ENCODE peak calls at places on chromosome 19, in ten cellular contexts. U is Kasumi-1; J is GM04504; X is retinal pigment epithelial cell; E is fibroblast of the aortic adventitia; G is cardiac fibroblast; F is fibroblast of lung; L is HTR-8/SVneo; W is Calu3; M is activated T-cell treated with anti-CD3 and anti-CD28 coated beads, Interleukin-2, amount 50 U/mL, for 72 hours. V is an unnamed sample.

GRCh38 chr19:2101417-2102335 is 5.0 kb downstream of the IZUMO4 start:
- DNase-seq in J (no peak), G (no peak), E (no peak), W (no peak), F (no peak), M (no peak), L (no peak), U (no peak), X (no peak), V (no peak)

GRCh38 chr19:2212861-2213711 is 23.0 kb downstream of the PLEKHJ1 start:
- DNase-seq in G (no peak), J (no peak), W (no peak), F (no peak), X (no peak), U (no peak), L (no peak), M (no peak), E (no peak), V (no peak)

GRCh38 chr19:3543150-3544053 is 4.4 kb downstream of the TEKTIP1 start:
- DNase-seq in G (no peak), E (no peak), J (no peak), M (no peak), X (no peak), F (no peak), W (no peak), L (no peak), U (no peak), V (no peak)

GRCh38 chr19:40219721-40220276 is 1.6 kb upstream of the TTC9B start:
- DNase-seq in M (no peak), W (peak), F (peak), E (peak), J (no peak), L (peak), X (peak), U (no peak), G (peak), V (peak)

GRCh38 chr19:55075366-55075998 is at the start of gene EPS8L1:
- DNase-seq in W (peak), G (no peak), J (no peak), X (no peak), F (no peak), E (no peak), M (no peak), L (no peak), U (peak), V (peak)

GRCh38 chr19:1850809-1851544 is 2.7 kb upstream of the REXO1 start:
- DNase-seq in G (no peak), X (no peak), E (no peak), W (peak), U (no peak), L (no peak), F (no peak), M (no peak), J (no peak), V (no peak)

GRCh38 chr19:32537626-32538025 is 43.4 kb upstream of the PDCD5 start:
- DNase-seq in M (no peak), U (no peak), J (no peak), F (no peak), W (no peak), G (no peak), E (no peak), L (no peak), X (no peak), V (no peak)

GRCh38 chr19:17881701-17882100 is 10.0 kb downstream of the SLC5A5 start:
- DNase-seq in U (no peak), E (no peak), L (no peak), F (no peak), J (no peak), G (no peak), M (no peak), W (no peak), X (no peak), V (no peak)

GRCh38 chr19:3618144-3618810 is 8.3 kb downstream of the CACTIN start:
- DNase-seq in F (peak), G (peak), X (no peak), E (peak), L (no peak), U (no peak), M (peak), J (no peak), W (peak), V (peak)

GRCh38 chr19:1251503-1252220 is 3.3 kb downstream of the MIDN start:
- DNase-seq in E (peak), G (no peak), J (no peak), M (peak), X (no peak), F (no peak), L (no peak), W (no peak), U (peak), V (no peak)

GRCh38 chr19:1106841-1107654 is 3.3 kb downstream of the GPX4 start:
- DNase-seq in L (no peak), F (peak), J (no peak), U (peak), M (no peak), E (peak), G (peak), X (no peak), W (peak), V (no peak)

GRCh38 chr19:41431426-41432386 is 4.5 kb upstream of the B3GNT8 start:
- DNase-seq in J (no peak), E (peak), X (no peak), M (no peak), G (peak), L (no peak), U (peak), F (no peak), W (no peak), V (no peak)

GRCh38 chr19:58330458-58330857 is 3.7 kb downstream of the ZSCAN22 start:
- DNase-seq in W (no peak), X (peak), L (no peak), G (peak), U (no peak), J (peak), F (peak), E (peak), M (no peak), V (peak)